ENCODE peak calls at places on chromosomes 4 and X, in nine cellular contexts. A is A673, Y is esophagus squamous epithelium, S is heart right ventricle, D is tibial nerve, Z is dorsolateral prefrontal cortex, M is psoas muscle, U is brain microvascular endothelial cell, F is fibroblast of lung. E is an unnamed sample.

GRCh38 chr4:147736458-147736857 is 4.6 kb downstream of the ARHGAP10 start:
- DNase-seq in A (peak), S (no peak), D (no peak), U (peak), M (no peak), Y (no peak), Z (no peak), F (peak), E (no peak)

GRCh38 chr4:83207497-83208105 is 77.0 kb downstream of the COQ2 start:
- DNase-seq in F (peak), D (no peak), Y (no peak), M (no peak), S (no peak), A (no peak), Z (no peak), U (peak), E (peak)

GRCh38 chr4:26802790-26803189 is 57.9 kb upstream of the STIM2 start:
- DNase-seq in M (no peak), U (no peak), Y (no peak), S (no peak), D (no peak), F (no peak), Z (no peak), A (peak), E (no peak)

GRCh38 chr4:1396806-1397455 is 9.3 kb downstream of the NKX1-1 start:
- DNase-seq in Z (peak), Y (no peak), U (no peak), D (no peak), A (no peak), S (no peak), M (no peak), F (no peak), E (no peak)

GRCh38 chr4:78768447-78769177 is 7.5 kb upstream of the BMP2K start:
- DNase-seq in S (no peak), Y (no peak), F (peak), M (no peak), Z (no peak), D (no peak), U (peak), A (no peak), E (no peak)

GRCh38 chr4:152965614-152966013 is 29.5 kb downstream of the FHDC1 start:
- DNase-seq in U (no peak), A (no peak), Y (no peak), D (no peak), F (no peak), M (no peak), Z (no peak), S (no peak), E (no peak)

GRCh38 chr4:84916233-84916632 is 50.3 kb downstream of the WDFY3 start:
- DNase-seq in A (peak), D (no peak), Z (no peak), Y (no peak), U (no peak), F (peak), S (no peak), M (no peak), E (no peak)

GRCh38 chr4:2260336-2261109 is 1.4 kb downstream of the MXD4 start:
- DNase-seq in Z (peak), M (peak), U (no peak), F (no peak), Y (no peak), A (no peak), D (no peak), S (peak), E (no peak)

GRCh38 chr4:7774301-7775019 is 165.2 kb downstream of the AFAP1 start:
- DNase-seq in S (no peak), M (no peak), Z (no peak), Y (no peak), F (no peak), U (no peak), A (no peak), D (no peak), E (no peak)

GRCh38 chrX:283115-283845 is 2.1 kb downstream of the PLCXD1 start:
- DNase-seq in U (peak), S (peak), Z (peak), Y (no peak), D (peak), F (peak), A (peak), M (peak), E (peak)

GRCh38 chr4:24256547-24256946 is 327.8 kb downstream of the DHX15 start:
- DNase-seq in U (no peak), D (no peak), S (no peak), M (no peak), Z (no peak), A (no peak), Y (no peak), F (no peak), E (no peak)
- H3K4me3 ChIP-seq in U (no peak), D (no peak), S (no peak), M (peak), Z (no peak), A (no peak), Y (no peak), F (no peak), E (no peak)

DNA sequence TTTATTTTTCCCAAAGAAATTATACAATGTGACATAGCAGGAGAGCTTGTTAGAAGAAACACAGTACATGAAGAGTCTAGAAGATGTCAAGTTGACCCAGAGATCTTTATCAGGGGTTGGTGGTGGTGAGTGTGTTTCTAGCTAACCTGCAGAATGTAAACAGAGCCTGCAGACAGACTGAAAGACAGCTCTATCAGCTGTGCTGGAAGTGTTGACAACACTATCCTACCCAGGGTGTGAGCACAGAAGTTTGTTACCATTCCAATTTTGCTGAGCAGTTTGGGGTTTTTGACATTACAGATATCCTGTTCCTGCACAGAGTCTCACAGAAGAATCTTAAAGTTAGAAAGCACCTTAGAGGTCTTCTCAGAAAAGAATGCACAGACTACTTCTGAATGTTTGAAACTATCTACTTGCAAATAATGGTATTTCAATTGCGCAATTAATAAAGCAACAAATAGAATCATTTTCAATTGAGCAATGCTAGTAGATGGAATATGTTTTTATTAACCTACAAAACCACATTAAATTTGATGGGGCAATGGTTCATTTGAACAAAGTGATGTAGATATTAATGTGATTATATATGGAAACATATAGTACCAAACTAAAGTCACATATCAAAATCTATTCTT is 12.4 kb downstream of the SOX3 start:
- DNase-seq in Y (no peak), A (no peak), Z (no peak), S (no peak), U (no peak), F (no peak), D (no peak), M (no peak), E (no peak)
- TF ChIP-seq CTCF in Y (no peak), A (no peak), Z (no peak), S (no peak), U (no peak), F (no peak), D (no peak), M (no peak), E (no peak)

GRCh38 chr4:112514079-112514448 is 1.9 kb downstream of the NEUROG2 start:
- DNase-seq in S (no peak), D (no peak), A (no peak), F (no peak), U (no peak), M (no peak), Y (no peak), Z (no peak), E (no peak)

GRCh38 chr4:112516076-112516385 is at the start of gene NEUROG2:
- DNase-seq in D (no peak), A (no peak), U (no peak), Y (no peak), Z (no peak), S (no peak), M (no peak), F (no peak), E (no peak)

GRCh38 chr4:112514449-112515277 is 1.3 kb downstream of the NEUROG2 start:
- DNase-seq in D (no peak), A (peak), U (no peak), Z (no peak), M (no peak), Y (no peak), F (no peak), S (no peak), E (no peak)

GRCh38 chr4:112516401-112517066 is 554 bp upstream of the NEUROG2 start:
- DNase-seq in D (no peak), U (no peak), F (no peak), M (peak), A (no peak), Z (no peak), S (no peak), Y (no peak), E (no peak)

GRCh38 chr4:112515278-112516075 is 503 bp downstream of the NEUROG2 start:
- DNase-seq in D (no peak), A (peak), U (peak), Y (peak), F (peak), Z (peak), M (peak), S (no peak), E (no peak)
- H3K27ac ChIP-seq in D (no peak), A (no peak), U (no peak), Y (no peak), F (no peak), Z (no peak), M (no peak), S (no peak), E (no peak)

DNA sequence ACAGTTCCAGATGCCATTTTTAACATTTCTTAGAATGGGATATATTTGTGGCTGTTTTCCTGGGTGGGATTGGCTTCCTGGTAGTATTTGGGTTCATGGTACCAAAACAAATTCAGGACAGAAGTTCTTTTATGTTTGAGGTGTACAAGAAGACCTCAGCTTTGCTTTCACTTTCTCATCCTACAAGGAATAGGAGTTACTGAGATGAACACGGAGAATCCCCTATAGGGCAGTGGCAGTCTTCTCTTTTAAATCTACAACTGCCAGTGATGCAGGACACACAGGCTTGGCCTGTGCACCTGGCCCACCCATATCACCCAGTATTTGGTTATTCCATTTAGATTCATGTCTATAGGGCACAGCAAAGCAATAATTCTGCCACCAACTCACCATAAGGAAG is 35.2 kb downstream of the SLC10A7 start:
- DNase-seq in A (no peak), D (no peak), M (no peak), F (no peak), S (no peak), Z (no peak), Y (no peak), U (no peak), E (no peak)
- H3K4me3 ChIP-seq in A (no peak), D (no peak), M (no peak), F (no peak), S (no peak), Z (no peak), Y (no peak), U (no peak), E (no peak)

GRCh38 chr4:181488926-181489325 is 754.3 kb upstream of the TENM3 start:
- DNase-seq in M (no peak), Z (no peak), D (no peak), F (no peak), U (no peak), Y (no peak), S (no peak), A (no peak), E (no peak)
- TF ChIP-seq CTCF in M (no peak), Z (no peak), D (no peak), F (no peak), U (no peak), Y (no peak), S (no peak), A (no peak), E (no peak)

DNA sequence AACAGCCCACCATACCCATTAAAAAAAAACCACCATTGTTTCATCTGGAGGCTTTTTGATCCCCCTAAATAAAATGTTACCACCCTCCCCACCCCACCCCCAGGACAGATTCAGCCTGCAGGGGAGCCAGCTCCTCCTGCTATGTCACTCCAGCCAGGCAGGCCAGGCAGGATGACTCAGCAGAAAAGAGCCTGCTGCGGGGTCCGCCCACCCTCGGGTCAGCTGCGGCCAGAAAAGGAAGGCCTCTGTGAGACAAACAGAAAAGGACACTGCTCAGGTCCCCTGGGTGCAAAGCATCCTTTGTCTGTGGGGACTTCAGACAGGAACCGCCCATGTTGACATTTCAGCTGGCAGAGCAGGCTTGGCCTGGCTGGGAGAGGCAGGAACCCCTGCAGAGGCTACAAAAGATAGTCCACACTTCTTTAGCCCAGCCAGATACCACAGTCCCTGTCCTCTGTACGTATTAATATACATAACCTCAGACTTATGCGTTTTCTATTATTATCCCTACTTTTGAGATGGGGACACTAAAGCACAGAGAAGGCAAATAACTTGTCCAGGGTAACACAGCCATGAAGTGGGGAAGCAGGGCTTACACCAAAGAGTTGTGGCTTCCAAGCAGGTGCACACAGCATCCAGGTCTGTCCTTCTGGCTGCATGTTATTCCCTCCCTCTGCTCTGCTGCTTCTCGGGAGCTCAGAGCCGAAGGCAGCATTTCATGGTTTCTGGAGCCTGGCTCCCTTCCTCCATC is 147.7 kb downstream of the CPEB2 start:
- DNase-seq in A (peak), F (peak), D (peak), S (peak), M (peak), Y (no peak), Z (peak), U (peak), E (peak)
- H3K27ac ChIP-seq in A (peak), F (peak), D (no peak), S (peak), M (peak), Y (peak), Z (peak), U (peak), E (peak)

GRCh38 chrX:136198678-136199243 is 51.4 kb downstream of the FHL1 start:
- DNase-seq in M (no peak), A (no peak), F (no peak), U (no peak), Y (no peak), S (no peak), Z (no peak), D (no peak), E (no peak)
- H3K4me3 ChIP-seq in M (peak), A (no peak), F (no peak), U (no peak), Y (peak), S (peak), Z (no peak), D (no peak), E (no peak)

DNA sequence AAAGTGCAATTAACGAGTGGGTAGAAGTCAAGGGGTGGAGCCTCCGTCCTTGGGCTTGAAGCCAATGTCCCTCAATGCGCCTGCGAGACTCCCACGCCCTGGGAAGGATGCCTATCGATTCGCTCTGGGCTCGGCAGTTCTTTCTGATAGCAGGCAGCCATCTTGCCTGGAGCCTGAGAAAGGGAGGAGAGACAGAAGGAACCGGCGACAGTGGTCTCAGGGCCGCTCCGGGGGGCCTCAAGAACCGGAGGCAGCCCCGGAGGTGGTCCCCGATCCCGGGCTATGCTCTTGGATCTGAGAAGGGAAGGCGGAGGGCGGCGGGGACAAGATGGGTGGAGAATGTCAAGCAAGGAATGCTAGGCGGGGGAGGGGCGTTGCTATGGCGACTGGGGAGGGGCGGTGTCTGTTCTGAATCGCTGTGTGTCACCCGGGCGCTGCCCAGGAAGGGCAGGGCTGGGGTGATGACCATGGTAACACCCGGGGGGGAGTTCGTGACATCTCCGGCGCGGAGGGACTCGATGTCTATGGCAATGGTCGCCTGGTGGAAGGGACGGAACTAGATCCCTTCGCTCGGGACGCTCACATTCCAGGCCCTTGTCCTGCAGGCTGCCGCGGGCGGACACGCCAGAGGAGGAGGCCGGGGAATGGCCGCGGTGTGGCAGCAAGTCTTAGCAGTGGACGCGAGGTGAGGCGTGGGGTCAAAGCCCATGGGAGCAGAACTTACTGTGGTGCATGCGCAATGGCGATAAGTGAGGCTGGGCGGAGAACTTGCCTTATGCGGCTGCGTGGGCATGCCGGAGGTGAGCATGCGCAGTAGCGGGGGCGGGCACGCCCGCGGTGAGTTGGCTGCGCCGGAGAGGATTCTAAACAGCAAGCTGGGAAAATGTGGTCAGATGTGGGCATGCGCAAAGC is at the start of gene WDR13:
- DNase-seq in Y (peak), F (peak), M (peak), A (peak), Z (peak), S (peak), D (peak), U (peak), E (peak)
- TF ChIP-seq CTCF in Y (no peak), F (no peak), M (no peak), A (no peak), Z (peak), S (peak), D (no peak), U (no peak), E (no peak)

GRCh38 chr4:76570141-76570989 is 135.3 kb downstream of the SHROOM3 start:
- DNase-seq in U (peak), Y (no peak), M (no peak), A (no peak), D (no peak), Z (no peak), F (peak), S (no peak), E (peak)
- H3K27ac ChIP-seq in U (no peak), Y (no peak), M (no peak), A (no peak), D (no peak), Z (no peak), F (no peak), S (no peak), E (peak)